ENCODE peak calls at places on chromosomes 16 and 17, in five cellular contexts. Y, L, H, G and J are unnamed samples.

GRCh38 chr16:82452002-82452741 is 174.6 kb upstream of the CDH13 start:
- DNase-seq in H (no peak), G (no peak), L (no peak), Y (no peak), J (no peak)

GRCh38 chr17:77445030-77445907 is 304.5 kb downstream of the SEC14L1 start:
- DNase-seq in G (peak), L (no peak), H (peak), Y (peak), J (peak)

GRCh38 chr17:79850571-79851460 is 11.6 kb upstream of the CBX4 start:
- DNase-seq in G (no peak), H (no peak), Y (no peak), L (no peak), J (no peak)

GRCh38 chr16:21302898-21303528 is 24.9 kb upstream of the CRYM start:
- DNase-seq in G (peak), L (no peak), Y (no peak), H (no peak), J (no peak)

GRCh38 chr16:56985288-56985961 is 3.9 kb upstream of the NLRC5 start:
- DNase-seq in L (peak), Y (no peak), G (peak), H (no peak), J (no peak)

GRCh38 chr16:89476379-89476778 is 14.0 kb downstream of the ANKRD11 start:
- DNase-seq in G (no peak), Y (no peak), L (no peak), H (no peak), J (no peak)

GRCh38 chr17:38416840-38417209 is 11.4 kb upstream of the ARHGAP23 start:
- DNase-seq in G (no peak), H (no peak), Y (no peak), L (no peak), J (no peak)

GRCh38 chr17:4519361-4519788 is 20.7 kb downstream of the SPNS2 start:
- DNase-seq in G (no peak), L (no peak), Y (no peak), H (no peak), J (no peak)

GRCh38 chr17:55390364-55390977 is 31.2 kb downstream of the MMD start:
- DNase-seq in H (no peak), Y (no peak), G (no peak), L (no peak), J (no peak)

GRCh38 chr17:72602517-72603345 is 481.9 kb downstream of the SOX9 start:
- DNase-seq in L (no peak), H (no peak), Y (no peak), G (peak), J (no peak)

GRCh38 chr17:41680426-41681040 is 8.2 kb upstream of the EIF1 start:
- DNase-seq in G (no peak), H (no peak), Y (no peak), L (no peak), J (no peak)

GRCh38 chr17:6815775-6816174 is 15.8 kb downstream of the TEKT1 start:
- DNase-seq in L (no peak), Y (no peak), H (no peak), G (no peak), J (no peak)

GRCh38 chr16:12462690-12463646 is 340.7 kb downstream of the CPPED1 start:
- DNase-seq in Y (no peak), H (no peak), L (peak), G (peak), J (no peak)

GRCh38 chr16:7246578-7246977 is 86.1 kb upstream of the RBFOX1 start:
- DNase-seq in H (no peak), L (no peak), G (no peak), Y (no peak), J (no peak)

GRCh38 chr16:48321307-48322036 is 63.7 kb downstream of the SIAH1 start:
- DNase-seq in Y (no peak), G (peak), H (no peak), L (no peak), J (no peak)

GRCh38 chr16:3182608-3183444 is 5.2 kb upstream of the OR1F1 start:
- DNase-seq in H (no peak), G (peak), Y (no peak), L (no peak), J (peak)

GRCh38 chr16:13913374-13914292 is 6.3 kb upstream of the ERCC4 start:
- DNase-seq in L (no peak), H (no peak), Y (no peak), G (no peak), J (no peak)

GRCh38 chr16:1929578-1930337 is 11.5 kb upstream of the HS3ST6 start:
- DNase-seq in L (peak), H (peak), Y (peak), G (peak), J (peak)

GRCh38 chr17:27485125-27485524 is 28.9 kb downstream of the KSR1 start:
- DNase-seq in H (no peak), L (no peak), G (no peak), Y (no peak), J (no peak)

GRCh38 chr16:81424761-81425160 is 19.8 kb upstream of the CMIP start:
- DNase-seq in G (no peak), Y (no peak), L (no peak), H (no peak), J (no peak)

GRCh38 chr16:3150346-3151218 is 15.8 kb downstream of the ZNF213 start:
- DNase-seq in G (peak), H (peak), L (peak), Y (peak), J (peak)

GRCh38 chr16:89264800-89265550 is 47.5 kb downstream of the ZNF778 start:
- DNase-seq in G (no peak), H (no peak), Y (no peak), L (no peak), J (no peak)

GRCh38 chr16:67463059-67463458 is 17.9 kb downstream of the ATP6V0D1 start:
- DNase-seq in Y (no peak), H (no peak), G (no peak), L (no peak), J (no peak)

GRCh38 chr17:7173687-7174602 is 5.2 kb downstream of the ASGR1 start:
- DNase-seq in L (no peak), Y (peak), H (no peak), G (peak), J (peak)

GRCh38 chr17:32609085-32609484 is 122.3 kb downstream of the CDK5R1 start:
- DNase-seq in Y (peak), G (no peak), L (no peak), H (peak), J (peak)

GRCh38 chr17:19421926-19422325 is 10.9 kb downstream of the RNF112 start:
- DNase-seq in Y (no peak), H (no peak), L (no peak), G (no peak), J (no peak)

GRCh38 chr17:49450735-49451134 is 36.1 kb upstream of the PHB1 start:
- DNase-seq in G (peak), H (no peak), L (no peak), Y (no peak), J (no peak)

GRCh38 chr16:11353158-11353557 is 7.9 kb downstream of the RMI2 start:
- DNase-seq in H (no peak), G (no peak), L (no peak), Y (no peak), J (no peak)

GRCh38 chr17:16465861-16466338 is 26.1 kb downstream of the LRRC75A start:
- DNase-seq in Y (no peak), L (no peak), H (no peak), G (no peak), J (no peak)

GRCh38 chr16:52265446-52265861 is 281.5 kb downstream of the TOX3 start:
- DNase-seq in L (no peak), Y (no peak), G (no peak), H (no peak), J (no peak)

GRCh38 chr16:20747030-20747816 is 5.6 kb upstream of the THUMPD1 start:
- DNase-seq in L (no peak), Y (no peak), H (no peak), G (no peak), J (no peak)

GRCh38 chr16:67246945-67247697 is at the start of gene FHOD1:
- DNase-seq in Y (peak), G (peak), L (peak), H (peak), J (peak)

GRCh38 chr16:75301804-75302203 is 50.4 kb upstream of the BCAR1 start:
- DNase-seq in L (no peak), H (no peak), G (no peak), Y (no peak), J (no peak)

GRCh38 chr17:7929158-7930029 is at the start of gene KCNAB3:
- DNase-seq in H (no peak), L (peak), Y (peak), G (peak), J (peak)